ENCODE peak calls at places on chromosomes 13 and 19, in five cellular contexts. I is mesenchymal stem cell, S is H1, Q is H9, P is neuronal stem cell. R is an unnamed sample.

GRCh38 chr13:72643339-72643989 is 84.0 kb downstream of the MZT1 start:
- DNase-seq in S (no peak), I (peak), P (no peak), Q (no peak), R (peak)

GRCh38 chr19:38710928-38711725 is 33.1 kb downstream of the CAPN12 start:
- DNase-seq in S (no peak), P (no peak), I (peak), Q (no peak), R (no peak)

GRCh38 chr13:71169125-71169524 is 697.9 kb downstream of the DACH1 start:
- DNase-seq in I (no peak), P (no peak), Q (no peak), S (no peak), R (no peak)

GRCh38 chr19:13806728-13807127 is 11.5 kb downstream of the ZSWIM4 start:
- DNase-seq in S (no peak), Q (no peak), P (no peak), I (no peak), R (no peak)

GRCh38 chr19:42052241-42052863 is 17.7 kb downstream of the GRIK5 start:
- DNase-seq in I (no peak), P (no peak), Q (no peak), S (no peak), R (no peak)

GRCh38 chr13:109333893-109334651 is 452.3 kb downstream of the IRS2 start:
- DNase-seq in I (no peak), P (no peak), S (no peak), Q (no peak), R (no peak)

GRCh38 chr13:73940098-73940497 is 194.1 kb downstream of the KLF12 start:
- DNase-seq in P (no peak), Q (no peak), S (no peak), I (no peak), R (peak)

GRCh38 chr13:110445183-110445582 is 116.3 kb downstream of the RAB20 start:
- DNase-seq in P (no peak), S (no peak), I (peak), Q (no peak), R (no peak)

GRCh38 chr13:51202477-51203046 is 19.6 kb upstream of the FAM124A start:
- DNase-seq in Q (no peak), S (no peak), I (no peak), P (no peak), R (no peak)

GRCh38 chr19:6223461-6224307 is 56.1 kb downstream of the MLLT1 start:
- DNase-seq in Q (no peak), P (no peak), S (no peak), I (no peak), R (no peak)

GRCh38 chr19:49997709-49998108 is 27.5 kb downstream of the VRK3 start:
- DNase-seq in P (no peak), Q (peak), S (no peak), I (peak), R (peak)

GRCh38 chr19:6588508-6589345 is 2.2 kb downstream of the CD70 start:
- DNase-seq in Q (no peak), I (no peak), S (no peak), P (no peak), R (no peak)

GRCh38 chr19:4278926-4279529 is at the start of gene SHD:
- DNase-seq in S (no peak), P (no peak), I (no peak), Q (no peak), R (peak)

GRCh38 chr19:8631425-8631819 is 989 bp downstream of the NFILZ start:
- DNase-seq in S (no peak), I (peak), P (peak), Q (no peak), R (peak)

GRCh38 chr13:50357586-50358118 is 342.4 kb downstream of the KCNRG start:
- DNase-seq in P (no peak), Q (no peak), I (peak), S (no peak), R (no peak)

GRCh38 chr13:44565881-44566280 is 10.2 kb downstream of the TSC22D1 start:
- DNase-seq in S (no peak), I (no peak), P (no peak), Q (no peak), R (peak)

GRCh38 chr13:48748681-48749080 is 95.0 kb downstream of the CYSLTR2 start:
- DNase-seq in S (no peak), Q (no peak), P (no peak), I (peak), R (no peak)

GRCh38 chr13:98399756-98400155 is 177.2 kb downstream of the STK24 start:
- DNase-seq in S (no peak), I (no peak), Q (no peak), P (no peak), R (no peak)

GRCh38 chr13:112910616-112911280 is 58.3 kb upstream of the MCF2L start:
- DNase-seq in I (no peak), P (no peak), Q (no peak), S (no peak), R (no peak)

GRCh38 chr19:5086725-5087439 is 118.0 kb downstream of the KDM4B start:
- DNase-seq in Q (peak), S (peak), P (no peak), I (no peak), R (peak)

GRCh38 chr19:16531380-16531669 is 10.9 kb downstream of the CHERP start:
- DNase-seq in S (no peak), Q (no peak), P (no peak), I (no peak), R (no peak)

GRCh38 chr19:54137114-54137912 is at the start of gene CNOT3:
- DNase-seq in S (peak), P (peak), Q (peak), I (peak), R (peak)

GRCh38 chr19:54439174-54439851 is 9.7 kb upstream of the LENG8 start:
- DNase-seq in I (peak), P (no peak), Q (peak), S (no peak), R (peak)

GRCh38 chr19:8333771-8334457 is 9.1 kb downstream of the KANK3 start:
- DNase-seq in P (no peak), Q (peak), I (no peak), S (no peak), R (no peak)

GRCh38 chr13:103277099-103277498 is 210.9 kb upstream of the SLC10A2 start:
- DNase-seq in S (no peak), Q (no peak), I (no peak), P (no peak), R (no peak)

GRCh38 chr13:113669231-113669870 is 2.3 kb downstream of the GRK1 start:
- DNase-seq in S (no peak), Q (no peak), I (no peak), P (no peak), R (no peak)

GRCh38 chr13:72990883-72991282 is 67.9 kb upstream of the KLF5 start:
- DNase-seq in P (no peak), S (no peak), I (no peak), Q (no peak), R (no peak)

GRCh38 chr13:22789916-22790315 is 390.9 kb upstream of the SGCG start:
- DNase-seq in Q (no peak), I (no peak), P (no peak), S (no peak), R (peak)
- H2AK5ac ChIP-seq in Q (no peak), I (no peak), P (no peak), S (no peak), R (no peak)

GRCh38 chr19:10332965-10333757 is at the start of gene RAVER1:
- DNase-seq in S (peak), I (peak), Q (peak), P (peak), R (peak)

GRCh38 chr19:10333758-10334339 is 520 bp upstream of the RAVER1 start:
- DNase-seq in I (no peak), Q (no peak), P (no peak), S (no peak), R (no peak)

GRCh38 chr19:10332158-10332964 is 968 bp downstream of the RAVER1 start:
- DNase-seq in S (no peak), I (no peak), Q (no peak), P (no peak), R (no peak)

GRCh38 chr19:10335149-10336053 is 2.1 kb upstream of the RAVER1 start:
- DNase-seq in I (no peak), Q (peak), S (no peak), P (no peak), R (no peak)

DNA sequence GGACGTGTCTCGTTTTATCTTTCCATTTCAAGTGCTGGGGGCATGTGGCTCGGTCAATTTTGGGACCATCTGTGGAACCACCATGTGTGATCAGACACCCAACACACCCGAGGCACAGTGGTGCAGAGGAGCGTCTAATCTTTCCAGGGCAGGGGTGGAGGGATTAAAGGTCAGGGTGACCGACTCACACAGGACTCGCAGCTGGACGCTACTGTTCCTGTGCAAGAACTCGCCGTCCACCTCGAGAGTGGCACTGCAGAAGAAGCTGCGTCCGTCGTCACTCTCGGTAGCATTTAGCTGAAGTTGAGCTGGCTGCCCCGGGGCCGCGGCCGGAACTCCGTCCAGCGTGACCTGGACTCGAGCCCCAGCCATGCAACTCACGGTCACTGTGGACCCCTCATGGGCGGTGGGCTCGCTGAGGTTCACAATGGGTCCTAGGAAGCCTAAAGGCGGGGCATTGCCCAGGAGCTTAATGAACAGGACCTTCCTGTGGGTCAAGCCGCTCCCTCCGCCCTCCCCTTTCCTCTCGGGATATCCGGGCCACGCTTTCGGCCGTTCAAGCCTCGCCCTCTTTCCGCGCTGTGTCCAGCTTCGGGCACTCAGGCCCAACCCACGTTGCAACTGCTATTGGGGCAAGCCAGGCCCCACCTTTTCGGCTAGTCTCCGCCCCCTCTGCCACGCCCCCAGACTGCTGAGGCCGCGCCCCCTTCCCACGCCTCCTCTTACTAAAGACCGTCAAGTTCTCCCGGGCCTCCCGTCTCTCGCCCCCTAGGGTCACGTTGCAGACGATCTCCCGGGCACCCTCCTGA is 1.2 kb upstream of the RAVER1 start:
- DNase-seq in P (peak), I (peak), S (peak), Q (peak), R (peak)
- H2AK5ac ChIP-seq in P (peak), I (no peak), S (no peak), Q (no peak), R (no peak)

GRCh38 chr19:47726467-47726866 is 13.2 kb downstream of the EHD2 start:
- DNase-seq in S (no peak), I (peak), P (no peak), Q (no peak), R (no peak)
- H2AK5ac ChIP-seq in S (no peak), I (no peak), P (no peak), Q (no peak), R (no peak)

DNA sequence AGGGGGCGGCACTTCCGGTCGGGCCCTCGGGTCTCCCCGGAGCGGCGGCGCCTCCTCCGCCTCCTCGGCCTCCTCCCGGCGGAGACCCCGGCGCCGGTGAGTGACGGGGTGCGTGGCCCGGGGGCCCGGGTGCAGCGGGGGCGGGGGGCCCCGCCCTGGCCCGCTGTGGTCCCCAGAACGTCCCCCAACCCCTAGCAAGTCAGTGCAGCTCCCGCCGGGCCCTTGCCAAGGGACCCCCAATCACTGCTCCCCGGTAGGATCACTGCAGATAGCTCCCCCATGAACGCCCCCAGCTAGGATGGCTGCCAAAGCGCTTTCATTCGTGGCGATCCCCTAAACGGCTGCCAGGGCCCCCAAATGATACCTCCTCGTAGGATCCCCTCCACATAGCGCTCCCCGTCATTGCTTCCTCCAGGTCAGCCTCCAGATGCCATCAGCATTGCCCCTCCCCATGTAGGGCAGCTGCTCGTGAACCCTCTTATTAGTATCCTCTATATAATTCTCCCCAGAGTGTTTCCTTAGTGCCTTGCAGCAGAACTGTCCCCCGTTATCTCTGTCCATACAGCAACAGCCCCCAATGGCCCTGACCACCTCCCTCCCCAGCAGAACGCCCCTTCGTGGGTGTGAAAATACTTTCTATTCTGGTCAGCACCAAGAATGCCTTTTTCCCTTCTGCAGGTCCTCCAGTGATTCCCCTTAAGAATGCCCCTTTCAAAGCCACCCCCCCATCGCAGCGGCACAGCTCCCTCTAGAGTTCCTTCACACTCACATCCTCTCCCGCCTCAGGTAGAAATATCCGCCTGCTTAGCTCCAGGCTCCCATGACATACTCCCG is at the start of gene ZNF865:
- DNase-seq in P (no peak), Q (peak), I (peak), S (no peak), R (peak)
- H2AK5ac ChIP-seq in P (peak), Q (no peak), I (peak), S (no peak), R (peak)

DNA sequence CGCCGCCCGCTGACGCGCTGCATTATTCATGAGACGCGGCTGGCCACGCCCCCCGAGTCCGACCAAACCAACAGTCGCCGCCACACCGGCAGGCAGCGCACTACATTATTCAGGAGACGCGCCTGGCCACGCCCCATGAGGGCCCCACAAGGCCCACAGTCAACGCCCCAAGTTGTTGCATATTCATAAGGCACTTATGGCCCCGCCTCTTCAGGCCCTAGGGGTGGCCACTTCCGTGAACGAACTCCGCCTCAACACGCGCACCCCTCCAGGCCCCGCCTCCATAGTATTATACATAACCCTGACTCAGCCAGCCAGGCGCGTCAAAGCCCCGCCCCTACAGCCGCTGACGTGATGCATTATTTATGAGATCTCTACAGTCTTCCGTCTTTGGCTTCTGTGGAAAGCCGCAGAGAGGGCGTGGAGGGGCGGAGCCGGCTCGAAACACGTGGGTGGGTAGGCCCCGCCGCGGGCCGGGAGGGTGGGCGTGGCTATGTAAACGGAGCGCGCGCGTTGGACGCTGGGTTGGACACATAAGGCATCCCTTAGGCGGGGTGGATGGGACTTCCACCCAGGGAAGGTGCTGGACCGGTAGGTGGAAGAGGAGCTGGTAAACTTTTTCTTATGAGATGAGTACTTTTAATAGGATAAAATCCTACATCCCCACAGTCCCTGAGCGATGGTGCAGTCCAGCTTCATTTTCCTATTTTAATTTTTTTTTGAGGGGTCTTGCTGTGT is 423 bp upstream of the ELL start:
- DNase-seq in I (peak), S (peak), Q (peak), P (peak), R (peak)
- H2AK5ac ChIP-seq in I (no peak), S (no peak), Q (no peak), P (no peak), R (no peak)